ENCODE peak calls at places on chromosomes 3 and 15, in nine cellular contexts. Z is CD8-positive, alpha-beta T cell; P is breast epithelium; F is esophagus squamous epithelium; C is nephron progenitor cell; Y is foreskin fibroblast; B is A549; J is H9; A is left cardiac atrium. V is an unnamed sample.

GRCh38 chr15:64754663-64755426 is 20.5 kb downstream of the RBPMS2 start:
- DNase-seq in B (no peak), P (no peak), C (no peak), Y (no peak), Z (no peak), J (no peak), A (no peak), F (no peak), V (no peak)

GRCh38 chr3:177150970-177151627 is 46.2 kb downstream of the TBL1XR1 start:
- DNase-seq in P (no peak), Y (peak; percentile 79), B (no peak), F (no peak), C (no peak), Z (peak; percentile 21), J (no peak), A (no peak), V (no peak)

GRCh38 chr3:168752339-168752738 is 656.6 kb upstream of the GOLIM4 start:
- DNase-seq in F (no peak), J (no peak), A (no peak), P (no peak), C (no peak), Y (no peak), Z (no peak), B (no peak), V (no peak)

GRCh38 chr15:67998599-67999122 is 55.5 kb upstream of the PIAS1 start:
- DNase-seq in C (no peak), A (no peak), Z (no peak), B (peak; percentile 50), P (no peak), J (no peak), F (no peak), Y (peak; percentile 74), V (no peak)

GRCh38 chr3:56133423-56133822 is 334.8 kb downstream of the ERC2 start:
- DNase-seq in F (no peak), P (no peak), J (no peak), C (no peak), Y (peak; percentile 85), Z (no peak), B (no peak), A (no peak), V (no peak)

GRCh38 chr3:9569054-9569453 is 15.4 kb upstream of the LHFPL4 start:
- DNase-seq in Y (no peak), A (no peak), Z (no peak), C (no peak), J (no peak), P (no peak), F (no peak), B (no peak), V (no peak)

GRCh38 chr15:65420975-65421359 is 1.8 kb downstream of the IGDCC4 start:
- DNase-seq in Z (no peak), C (no peak), J (no peak), F (no peak), Y (no peak), B (no peak), P (no peak), A (no peak), V (peak; percentile 56)

GRCh38 chr3:128549283-128550112 is 56.5 kb upstream of the GATA2 start:
- DNase-seq in J (no peak), Y (peak; percentile 61), Z (no peak), A (peak; percentile 91), B (no peak), P (peak; percentile 7), C (no peak), F (no peak), V (no peak)

GRCh38 chr3:181316481-181316880 is 326.9 kb upstream of the DNAJC19 start:
- DNase-seq in J (no peak), Z (no peak), C (peak; percentile 25), A (no peak), Y (no peak), B (no peak), P (no peak), F (no peak), V (no peak)

GRCh38 chr3:100402150-100402706 is 889 bp downstream of the LNP1 start:
- DNase-seq in J (no peak), F (no peak), B (no peak), A (no peak), C (no peak), Y (peak; percentile 57), P (no peak), Z (no peak), V (no peak)

GRCh38 chr15:49085696-49086459 is 39.6 kb upstream of the SECISBP2L start:
- DNase-seq in Z (no peak), C (no peak), Y (no peak), J (no peak), B (no peak), F (no peak), P (no peak), A (no peak), V (no peak)

GRCh38 chr3:98325055-98325454 is 28.6 kb upstream of the OR5K4 start:
- DNase-seq in Z (no peak), F (no peak), P (no peak), J (peak; percentile 81), A (no peak), C (no peak), B (no peak), Y (no peak), V (no peak)

GRCh38 chr3:42804113-42804830 is at the start of gene HIGD1A:
- DNase-seq in C (peak; percentile 94), J (peak; percentile 97), Y (peak; percentile 98), F (peak; percentile 71), B (peak; percentile 90), A (peak; percentile 96), Z (peak; percentile 92), P (peak; percentile 95), V (peak; percentile 98)

GRCh38 chr3:164064298-164064697 is 1014.0 kb downstream of the SI start:
- DNase-seq in C (no peak), Z (no peak), B (no peak), F (no peak), J (no peak), Y (no peak), A (no peak), P (no peak), V (no peak)

GRCh38 chr3:155730843-155731242 is 14.0 kb downstream of the PLCH1 start:
- DNase-seq in C (no peak), P (no peak), Y (no peak), Z (no peak), A (no peak), F (no peak), B (no peak), J (no peak), V (no peak)

GRCh38 chr15:72037321-72037720 is 80.6 kb downstream of the MYO9A start:
- DNase-seq in B (no peak), Y (peak; percentile 9), J (no peak), Z (no peak), F (no peak), A (no peak), P (no peak), C (no peak), V (no peak)

V was measured in sigmoid colon.